ENCODE peak calls at places on chromosomes 12 and 14, in six cellular contexts. I is GM12878, W is H1, U is HCT116, Y is HepG2, E is K562. O is an unnamed sample.

GRCh38 chr14:32078794-32079663 is 1.9 kb downstream of the ARHGAP5 start:
- DNase-seq in I (no peak), U (peak), W (no peak), Y (peak), E (no peak), O (no peak)

GRCh38 chr12:6563448-6564050 is 4.5 kb downstream of the NOP2 start:
- DNase-seq in U (no peak), I (no peak), Y (peak), W (no peak), E (peak), O (peak)

GRCh38 chr12:40801082-40801481 is 108.8 kb downstream of the CNTN1 start:
- DNase-seq in U (no peak), I (no peak), Y (no peak), W (no peak), E (no peak), O (no peak)

GRCh38 chr14:104423715-104424405 is 155.7 kb upstream of the C14orf180 start:
- DNase-seq in W (no peak), I (no peak), E (no peak), U (no peak), Y (no peak), O (peak)

GRCh38 chr12:96028538-96028937 is 6.8 kb downstream of the LTA4H start:
- DNase-seq in U (no peak), I (no peak), Y (no peak), E (no peak), W (no peak), O (no peak)

GRCh38 chr14:30499358-30499757 is 59.6 kb upstream of the G2E3 start:
- DNase-seq in U (no peak), E (no peak), W (no peak), I (no peak), Y (no peak), O (no peak)

GRCh38 chr14:105126126-105126969 is 42.2 kb downstream of the JAG2 start:
- DNase-seq in Y (peak), U (no peak), I (no peak), W (no peak), E (no peak), O (no peak)

GRCh38 chr14:23164949-23165348 is 18.5 kb downstream of the SLC7A8 start:
- DNase-seq in U (no peak), E (no peak), I (no peak), W (no peak), Y (no peak), O (no peak)

GRCh38 chr12:125104978-125105377 is 39.7 kb downstream of the AACS start:
- DNase-seq in Y (no peak), E (no peak), I (no peak), W (no peak), U (no peak), O (no peak)

GRCh38 chr12:113048716-113049127 is 7.8 kb upstream of the DTX1 start:
- DNase-seq in W (no peak), U (peak), Y (peak), E (peak), I (no peak), O (peak)

GRCh38 chr14:21525995-21526671 is at the start of gene SALL2:
- DNase-seq in U (no peak), W (peak), Y (peak), E (peak), I (peak), O (peak)

GRCh38 chr14:20489093-20489994 is 16.0 kb upstream of the RNASE10 start:
- DNase-seq in W (no peak), I (peak), E (no peak), U (no peak), Y (peak), O (no peak)

GRCh38 chr14:22536853-22537338 is 52.1 kb downstream of the DAD1 start:
- DNase-seq in W (no peak), E (peak), I (peak), Y (no peak), U (peak), O (no peak)

GRCh38 chr12:65648461-65648860 is 175.8 kb upstream of the HMGA2 start:
- DNase-seq in E (no peak), W (no peak), I (no peak), U (no peak), Y (no peak), O (no peak)

GRCh38 chr12:29782821-29783772 is 645 bp downstream of the TMTC1 start:
- DNase-seq in U (no peak), Y (no peak), I (no peak), W (no peak), E (no peak), O (peak)

GRCh38 chr12:86117711-86118110 is 138.5 kb downstream of the MGAT4C start:
- DNase-seq in E (no peak), U (no peak), Y (no peak), W (no peak), I (no peak), O (no peak)

GRCh38 chr12:25840678-25841077 is 117.8 kb upstream of the RASSF8 start:
- DNase-seq in W (no peak), U (no peak), E (no peak), I (no peak), Y (no peak), O (no peak)

GRCh38 chr12:21942377-21942703 is 1.1 kb upstream of the ABCC9 start:
- DNase-seq in I (no peak), U (no peak), E (no peak), Y (no peak), W (no peak), O (no peak)

GRCh38 chr12:90027889-90028570 is 319.4 kb upstream of the ATP2B1 start:
- DNase-seq in U (no peak), I (no peak), W (no peak), Y (no peak), E (no peak), O (peak)

GRCh38 chr14:34993444-34993843 is 10.7 kb downstream of the SRP54 start:
- DNase-seq in Y (no peak), I (no peak), E (no peak), W (no peak), U (no peak), O (no peak)

GRCh38 chr14:96090441-96091148 is 51.4 kb downstream of the C14orf132 start:
- DNase-seq in U (no peak), Y (no peak), E (no peak), I (no peak), W (no peak), O (peak)

GRCh38 chr14:74945261-74945851 is 10.0 kb downstream of the PGF start:
- DNase-seq in I (no peak), E (peak), U (peak), Y (no peak), W (peak), O (peak)

GRCh38 chr12:62533755-62534107 is 67.1 kb downstream of the MON2 start:
- DNase-seq in Y (no peak), W (no peak), E (no peak), U (no peak), I (no peak), O (no peak)

GRCh38 chr12:99767809-99768208 is 120.3 kb downstream of the GARIN6 start:
- DNase-seq in U (peak), W (no peak), Y (no peak), I (no peak), E (no peak), O (no peak)

GRCh38 chr12:104952816-104953215 is 5.3 kb downstream of the SLC41A2 start:
- DNase-seq in I (no peak), Y (no peak), W (no peak), E (no peak), U (no peak), O (no peak)

GRCh38 chr14:80926706-80927384 is 14.7 kb downstream of the CEP128 start:
- DNase-seq in Y (no peak), I (no peak), W (no peak), E (no peak), U (no peak), O (no peak)

GRCh38 chr12:124036117-124037109 is 63.4 kb downstream of the ZNF664 start:
- DNase-seq in W (no peak), Y (peak), U (peak), I (peak), E (peak), O (peak)

GRCh38 chr12:2641209-2641608 is 153.6 kb upstream of the FKBP4 start:
- DNase-seq in W (no peak), E (peak), I (no peak), U (peak), Y (no peak), O (no peak)

GRCh38 chr12:90909069-90909676 is 45.8 kb downstream of the CCER1 start:
- DNase-seq in Y (peak), W (no peak), E (no peak), I (no peak), U (peak), O (peak)

GRCh38 chr12:92553389-92553788 is 149.4 kb upstream of the PLEKHG7 start:
- DNase-seq in Y (no peak), U (no peak), I (no peak), E (no peak), W (no peak), O (no peak)
- TF ChIP-seq JUND in Y (no peak), U (no peak), I (no peak), E (no peak), W (no peak), O (no peak)

DNA sequence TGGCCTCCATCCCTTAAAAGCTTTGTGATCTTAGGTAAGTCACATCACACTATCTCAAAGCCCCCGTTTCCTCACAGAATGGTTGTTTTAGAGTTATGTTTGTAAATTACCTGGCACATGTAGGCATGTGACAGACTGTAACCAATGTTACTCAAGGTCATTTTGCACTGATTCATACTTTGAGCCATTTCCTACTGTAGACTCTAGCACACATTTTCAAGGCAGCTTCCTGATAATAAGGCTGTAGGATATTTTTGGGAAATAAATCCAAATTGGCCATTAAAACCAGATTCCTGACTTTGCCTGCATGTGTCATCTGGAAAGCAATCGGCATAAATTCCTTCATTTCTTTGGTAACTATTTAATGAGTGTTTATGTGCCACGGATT is 2.2 kb upstream of the RAB35 start:
- DNase-seq in Y (peak), W (no peak), I (no peak), U (no peak), E (no peak), O (no peak)
- TF ChIP-seq YY1 in Y (no peak), W (no peak), I (no peak), U (no peak), E (no peak), O (no peak)

GRCh38 chr12:52181757-52182156 is 10.1 kb downstream of the KRT80 start:
- DNase-seq in U (no peak), I (no peak), W (no peak), Y (no peak), E (no peak), O (peak)
- TF ChIP-seq JUND in U (no peak), I (no peak), W (no peak), Y (no peak), E (no peak), O (peak)

GRCh38 chr14:37198273-37198598 is 499 bp downstream of the MIPOL1 start:
- DNase-seq in I (no peak), W (no peak), Y (no peak), U (no peak), E (no peak), O (no peak)

GRCh38 chr14:37198907-37199306 is 1.2 kb downstream of the MIPOL1 start:
- DNase-seq in U (no peak), W (no peak), E (no peak), Y (no peak), I (no peak), O (no peak)

GRCh38 chr14:37196604-37197420 is 925 bp upstream of the MIPOL1 start:
- DNase-seq in I (no peak), Y (no peak), W (no peak), E (no peak), U (no peak), O (no peak)

GRCh38 chr14:37195327-37195726 is 2.4 kb upstream of the MIPOL1 start:
- DNase-seq in Y (peak), I (no peak), U (no peak), E (no peak), W (no peak), O (no peak)

DNA sequence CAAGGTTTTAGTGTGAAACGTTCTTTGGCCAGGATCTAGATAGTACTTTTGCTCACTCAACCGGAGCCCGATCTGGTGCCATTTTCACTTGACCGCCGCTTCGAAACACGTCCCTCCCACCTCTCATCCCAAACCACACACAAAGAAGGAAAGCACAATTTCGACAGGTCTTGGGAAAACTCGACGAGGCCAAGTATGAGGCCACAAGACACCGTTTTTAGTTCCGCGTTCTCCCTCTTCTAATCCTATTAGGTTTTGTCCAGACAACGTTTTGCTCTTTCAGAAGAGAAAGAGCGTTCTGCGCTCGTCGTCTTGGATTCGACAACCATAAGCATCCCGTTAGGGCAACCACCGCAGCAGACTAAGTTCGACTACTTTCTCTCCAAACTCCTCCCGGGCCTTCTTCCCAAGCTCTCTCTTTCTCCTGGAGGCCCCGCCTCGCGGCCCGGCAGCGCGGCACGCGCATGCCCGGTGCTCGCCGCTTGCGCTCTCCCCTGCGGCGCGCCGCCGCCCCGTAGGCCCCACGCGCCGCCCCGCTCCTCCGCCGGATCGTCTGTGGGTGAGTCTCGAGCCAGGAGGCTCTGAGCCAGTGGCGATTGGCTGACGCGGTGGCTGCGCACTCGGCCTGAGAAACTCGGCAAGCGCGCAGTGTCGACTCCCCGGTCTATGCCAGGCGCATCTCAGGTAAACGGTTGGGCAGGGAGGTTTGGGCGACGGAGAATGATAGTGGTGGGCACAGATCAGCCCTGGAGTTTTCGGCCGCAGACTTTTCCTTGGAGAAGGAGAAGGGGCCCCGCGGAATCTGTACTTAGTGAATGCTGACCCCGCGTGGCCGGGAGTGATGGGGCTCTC is at the start of gene MIPOL1:
- DNase-seq in I (no peak), E (peak), Y (peak), W (peak), U (peak), O (peak)
- TF ChIP-seq YY1 in I (no peak), E (no peak), Y (peak), W (peak), U (no peak), O (no peak)

GRCh38 chr12:4152145-4152795 is 121.3 kb upstream of the CCND2 start:
- DNase-seq in U (no peak), Y (no peak), E (no peak), W (no peak), I (no peak), O (no peak)

GRCh38 chr12:4145990-4146859 is 127.3 kb upstream of the CCND2 start:
- DNase-seq in I (peak), W (no peak), E (no peak), Y (no peak), U (no peak), O (no peak)

GRCh38 chr12:4151362-4152121 is 122.0 kb upstream of the CCND2 start:
- DNase-seq in W (no peak), I (no peak), U (no peak), E (no peak), Y (no peak), O (no peak)

GRCh38 chr12:4147051-4147481 is 126.5 kb upstream of the CCND2 start:
- DNase-seq in Y (no peak), I (no peak), U (no peak), W (no peak), E (no peak), O (no peak)

GRCh38 chr12:4148418-4149056 is 125.0 kb upstream of the CCND2 start:
- DNase-seq in U (no peak), I (peak), E (no peak), Y (no peak), W (no peak), O (no peak)
- TF ChIP-seq JUND in U (no peak), I (peak), E (no peak), Y (no peak), W (no peak), O (no peak)

GRCh38 chr12:67721216-67721615 is 72.7 kb downstream of the DYRK2 start:
- DNase-seq in W (no peak), Y (no peak), U (no peak), I (no peak), E (no peak), O (no peak)

GRCh38 chr12:67716817-67717216 is 68.3 kb downstream of the DYRK2 start:
- DNase-seq in W (no peak), Y (peak), U (no peak), I (no peak), E (no peak), O (no peak)

GRCh38 chr12:67714648-67715047 is 66.1 kb downstream of the DYRK2 start:
- DNase-seq in W (no peak), E (no peak), U (no peak), I (no peak), Y (no peak), O (no peak)

DNA sequence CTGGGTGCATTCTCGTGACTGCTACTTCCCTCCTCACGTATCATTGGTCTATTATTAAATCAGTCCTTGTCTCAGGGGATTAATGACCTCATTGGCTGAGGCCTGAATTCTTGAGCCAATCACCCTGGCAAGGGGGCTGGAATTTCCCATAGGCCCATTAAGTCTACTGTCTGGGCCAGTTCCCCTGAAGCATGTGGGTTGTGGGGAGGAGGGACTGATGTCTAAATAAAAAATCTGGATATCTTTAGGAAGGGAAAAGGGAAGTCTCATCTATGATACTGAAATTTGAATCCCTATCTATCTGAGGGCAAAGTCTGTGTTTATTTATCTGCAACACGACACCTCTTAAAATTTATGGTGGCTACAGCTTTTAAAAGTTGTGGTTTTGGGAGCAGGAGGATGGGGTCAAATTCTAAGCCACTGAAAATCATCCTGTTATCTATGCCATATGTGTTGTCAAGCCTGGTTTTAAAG is 71.9 kb downstream of the DYRK2 start:
- DNase-seq in U (no peak), W (no peak), E (no peak), I (no peak), Y (no peak), O (peak)
- TF ChIP-seq YY1 in U (no peak), W (no peak), E (no peak), I (no peak), Y (no peak), O (no peak)

O was measured in SK-N-SH.